ENCODE peak calls at places on chromosomes 4 and X, in nine cellular contexts. E is stimulated activated CD4-positive, alpha-beta T cell treated with anti-CD3 and anti-CD28 coated beads, Interleukin-2, amount 100 ng/mL, for 48 hours; D is stimulated activated CD8-positive, alpha-beta memory T cell treated with anti-CD3 and anti-CD28 coated beads, Interleukin-4, amount 100 ng/mL, for 1 hour; A is NCI-H2081; T is cardiac muscle cell; V is body of pancreas; M is nephron progenitor cell; J is IMR-90; N is A549. R is an unnamed sample.

GRCh38 chr4:15488658-15489470 is 19.2 kb downstream of the CC2D2A start:
- DNase-seq in E (no peak), D (no peak), A (no peak), T (peak; percentile 79), V (no peak), M (no peak), J (peak; percentile 95), N (no peak), R (no peak)

GRCh38 chr4:85445058-85445639 is 29.8 kb upstream of the ARHGAP24 start:
- DNase-seq in E (no peak), D (no peak), A (no peak), T (peak; percentile 69), V (no peak), M (no peak), J (no peak), N (no peak), R (no peak)

GRCh38 chr4:174681723-174682300 is 147.2 kb downstream of the GLRA3 start:
- DNase-seq in E (no peak), D (no peak), A (no peak), T (peak; percentile 77), V (no peak), M (no peak), J (peak; percentile 25), N (peak; percentile 57), R (no peak)

GRCh38 chr4:54941994-54942552 is 183.3 kb downstream of the KDR start:
- DNase-seq in E (no peak), D (no peak), A (peak; percentile 42), T (peak; percentile 43), V (no peak), M (no peak), J (no peak), N (no peak), R (no peak)

GRCh38 chr4:94262163-94263016 is 54.7 kb downstream of the SMARCAD1 start:
- DNase-seq in E (no peak), D (no peak), A (no peak), T (no peak), V (no peak), M (no peak), J (no peak), N (no peak), R (no peak)

GRCh38 chrX:112839856-112840255 is 775 bp downstream of the AMOT start:
- DNase-seq in E (no peak), D (no peak), A (no peak), T (no peak), V (no peak), M (no peak), J (no peak), N (no peak), R (no peak)

GRCh38 chrX:43898406-43898805 is 16.2 kb upstream of the MAOB start:
- DNase-seq in E (no peak), D (no peak), A (no peak), T (no peak), V (no peak), M (no peak), J (no peak), N (peak; percentile 5), R (no peak)

GRCh38 chr4:168516841-168517240 is 20.0 kb downstream of the PALLD start:
- DNase-seq in E (no peak), D (no peak), A (peak; percentile 9), T (no peak), V (peak; percentile 31), M (no peak), J (no peak), N (no peak), R (no peak)

GRCh38 chrX:75968293-75968692 is 183.2 kb upstream of the MAGEE2 start:
- DNase-seq in E (no peak), D (no peak), A (no peak), T (no peak), V (no peak), M (no peak), J (no peak), N (peak; percentile 7), R (no peak)

GRCh38 chr4:124414641-124415040 is 297.9 kb downstream of the ANKRD50 start:
- DNase-seq in E (no peak), D (no peak), A (no peak), T (peak; percentile 6), V (no peak), M (no peak), J (peak; percentile 70), N (no peak), R (no peak)

GRCh38 chrX:41561045-41561444 is 113.9 kb downstream of the NYX start:
- DNase-seq in E (no peak), D (no peak), A (no peak), T (peak; percentile 85), V (peak; percentile 10), M (no peak), J (peak; percentile 95), N (peak; percentile 49), R (peak; percentile 4)

GRCh38 chr4:156190606-156191005 is 236.9 kb upstream of the CTSO start:
- DNase-seq in E (no peak), D (no peak), A (no peak), T (peak; percentile 48), V (no peak), M (no peak), J (peak; percentile 89), N (no peak), R (no peak)

GRCh38 chrX:40845331-40845911 is 110.1 kb upstream of the MED14 start:
- DNase-seq in E (no peak), D (no peak), A (no peak), T (peak; percentile 94), V (no peak), M (no peak), J (peak; percentile 95), N (no peak), R (no peak)

GRCh38 chr4:87543835-87544461 is 14.8 kb upstream of the SPARCL1 start:
- DNase-seq in E (no peak), D (no peak), A (peak; percentile 0), T (peak; percentile 80), V (no peak), M (no peak), J (peak; percentile 52), N (peak; percentile 48), R (no peak)

GRCh38 chr4:123892997-123893745 is 496.6 kb downstream of the SPRY1 start:
- DNase-seq in E (no peak), D (no peak), A (peak; percentile 60), T (peak; percentile 90), V (no peak), M (no peak), J (peak; percentile 24), N (no peak), R (no peak)

GRCh38 chrX:1600406-1601050 is 9.1 kb downstream of the AKAP17A start:
- DNase-seq in E (no peak), D (no peak), A (no peak), T (no peak), V (no peak), M (no peak), J (no peak), N (no peak), R (no peak)

GRCh38 chr4:157221895-157222763 is 1.6 kb downstream of the GRIA2 start:
- DNase-seq in E (no peak), D (no peak), A (peak; percentile 74), T (no peak), V (peak; percentile 26), M (peak; percentile 69), J (no peak), N (no peak), R (no peak)

GRCh38 chr4:25448379-25449109 is 71.5 kb downstream of the ANAPC4 start:
- DNase-seq in E (no peak), D (no peak), A (no peak), T (peak; percentile 64), V (no peak), M (no peak), J (peak; percentile 42), N (no peak), R (no peak)

GRCh38 chr4:159232465-159233106 is 129.7 kb downstream of the RAPGEF2 start:
- DNase-seq in E (no peak), D (no peak), A (no peak), T (no peak), V (no peak), M (no peak), J (no peak), N (no peak), R (no peak)

GRCh38 chr4:110826656-110827055 is 203.8 kb upstream of the PITX2 start:
- DNase-seq in E (no peak), D (no peak), A (no peak), T (no peak), V (no peak), M (no peak), J (no peak), N (no peak), R (no peak)